ENCODE peak calls at places on chromosome 15, in four cellular contexts. D, C, M and U are unnamed samples.

GRCh38 chr15:27408428-27408827 is 437.4 kb downstream of the GABRG3 start:
- DNase-seq in D (no peak), C (no peak), M (no peak), U (no peak)

GRCh38 chr15:44009056-44009455 is 182.3 kb downstream of the WDR76 start:
- DNase-seq in D (no peak), C (no peak), M (peak; percentile 51), U (no peak)

GRCh38 chr15:59456114-59456513 is 18.1 kb downstream of the FAM81A start:
- DNase-seq in D (no peak), C (peak; percentile 89), M (no peak), U (peak; percentile 50)

GRCh38 chr15:75725021-75725718 is 12.5 kb upstream of the CSPG4 start:
- DNase-seq in D (peak; percentile 10), C (no peak), M (no peak), U (no peak)

GRCh38 chr15:92164327-92165000 is 229.2 kb upstream of the ST8SIA2 start:
- DNase-seq in D (no peak), C (no peak), M (no peak), U (no peak)

GRCh38 chr15:38243278-38243677 is 9.4 kb upstream of the SPRED1 start:
- DNase-seq in D (no peak), C (peak; percentile 50), M (no peak), U (no peak)

GRCh38 chr15:70164156-70164900 is 66.6 kb upstream of the TLE3 start:
- DNase-seq in D (no peak), C (no peak), M (no peak), U (no peak)

GRCh38 chr15:87863152-87863551 is 393.4 kb downstream of the NTRK3 start:
- DNase-seq in D (no peak), C (no peak), M (no peak), U (no peak)

GRCh38 chr15:74988007-74988800 is 7.2 kb upstream of the SCAMP5 start:
- DNase-seq in D (no peak), C (peak; percentile 65), M (peak; percentile 64), U (no peak)

GRCh38 chr15:69631978-69632377 is 179.4 kb downstream of the RPLP1 start:
- DNase-seq in D (no peak), C (no peak), M (no peak), U (no peak)

GRCh38 chr15:72057548-72058091 is 60.3 kb downstream of the MYO9A start:
- DNase-seq in D (no peak), C (no peak), M (no peak), U (no peak)

GRCh38 chr15:79455361-79455760 is 23.2 kb downstream of the MINAR1 start:
- DNase-seq in D (no peak), C (no peak), M (no peak), U (no peak)

GRCh38 chr15:75653347-75653913 is 5.7 kb downstream of the SNX33 start:
- DNase-seq in D (no peak), C (no peak), M (no peak), U (no peak)

GRCh38 chr15:93072011-93072410 is 17.0 kb downstream of the RGMA start:
- DNase-seq in D (no peak), C (no peak), M (no peak), U (no peak)

GRCh38 chr15:74044267-74045110 is 37.9 kb downstream of the GOLGA6A start:
- DNase-seq in D (peak; percentile 46), C (no peak), M (no peak), U (peak; percentile 80)

GRCh38 chr15:29090617-29091466 is 178.8 kb downstream of the NSMCE3 start:
- DNase-seq in D (no peak), C (no peak), M (peak; percentile 52), U (no peak)

GRCh38 chr15:25397110-25397509 is 41.7 kb downstream of the UBE3A start:
- DNase-seq in D (no peak), C (no peak), M (no peak), U (no peak)

GRCh38 chr15:23497710-23498111 is 50.7 kb upstream of the GOLGA6L2 start:
- DNase-seq in D (no peak), C (no peak), M (no peak), U (no peak)

GRCh38 chr15:27767918-27768640 is 331.0 kb downstream of the OCA2 start:
- DNase-seq in D (no peak), C (no peak), M (no peak), U (no peak)

GRCh38 chr15:88982946-88983342 is 69.8 kb upstream of the MFGE8 start:
- DNase-seq in D (no peak), C (no peak), M (no peak), U (no peak)

GRCh38 chr15:70597056-70597603 is 166.2 kb downstream of the UACA start:
- DNase-seq in D (no peak), C (no peak), M (no peak), U (no peak)

GRCh38 chr15:59002418-59002859 is 15.0 kb downstream of the RNF111 start:
- DNase-seq in D (no peak), C (no peak), M (no peak), U (no peak)

GRCh38 chr15:75082689-75083088 is 59.3 kb downstream of the PPCDC start:
- DNase-seq in D (no peak), C (no peak), M (no peak), U (no peak)

GRCh38 chr15:36080759-36081158 is 498.7 kb upstream of the CDIN1 start:
- DNase-seq in D (no peak), C (no peak), M (no peak), U (no peak)

GRCh38 chr15:79057050-79057449 is 33.5 kb downstream of the RASGRF1 start:
- DNase-seq in D (no peak), C (no peak), M (no peak), U (no peak)

GRCh38 chr15:46137443-46137842 is 502.6 kb downstream of the SQOR start:
- DNase-seq in D (no peak), C (no peak), M (no peak), U (no peak)

GRCh38 chr15:82737975-82738374 is 28.3 kb upstream of the AP3B2 start:
- DNase-seq in D (no peak), C (no peak), M (no peak), U (no peak)

GRCh38 chr15:94064676-94065313 is 166.6 kb upstream of the MCTP2 start:
- DNase-seq in D (no peak), C (no peak), M (no peak), U (no peak)

GRCh38 chr15:39110336-39110735 is 470.5 kb upstream of the THBS1 start:
- DNase-seq in D (no peak), C (no peak), M (no peak), U (no peak)

GRCh38 chr15:62110000-62110851 is 43.4 kb downstream of the C2CD4A start:
- DNase-seq in D (no peak), C (peak; percentile 31), M (peak; percentile 42), U (no peak)

GRCh38 chr15:38854506-38854905 is 289.9 kb upstream of the RASGRP1 start:
- DNase-seq in D (no peak), C (no peak), M (no peak), U (no peak)

GRCh38 chr15:63122002-63122893 is 587 bp downstream of the LACTB start:
- DNase-seq in D (peak; percentile 85), C (peak; percentile 96), M (peak; percentile 94), U (peak; percentile 98)

GRCh38 chr15:84750583-84751092 is 2.2 kb downstream of the ZNF592 start:
- DNase-seq in D (no peak), C (no peak), M (no peak), U (no peak)
- H3K27ac ChIP-seq in D (peak overlapping the region; percentile 5), C (peak overlapping the region; percentile 100), M (peak overlapping the region; percentile 46), U (peak overlapping the region; percentile 100)

DNA sequence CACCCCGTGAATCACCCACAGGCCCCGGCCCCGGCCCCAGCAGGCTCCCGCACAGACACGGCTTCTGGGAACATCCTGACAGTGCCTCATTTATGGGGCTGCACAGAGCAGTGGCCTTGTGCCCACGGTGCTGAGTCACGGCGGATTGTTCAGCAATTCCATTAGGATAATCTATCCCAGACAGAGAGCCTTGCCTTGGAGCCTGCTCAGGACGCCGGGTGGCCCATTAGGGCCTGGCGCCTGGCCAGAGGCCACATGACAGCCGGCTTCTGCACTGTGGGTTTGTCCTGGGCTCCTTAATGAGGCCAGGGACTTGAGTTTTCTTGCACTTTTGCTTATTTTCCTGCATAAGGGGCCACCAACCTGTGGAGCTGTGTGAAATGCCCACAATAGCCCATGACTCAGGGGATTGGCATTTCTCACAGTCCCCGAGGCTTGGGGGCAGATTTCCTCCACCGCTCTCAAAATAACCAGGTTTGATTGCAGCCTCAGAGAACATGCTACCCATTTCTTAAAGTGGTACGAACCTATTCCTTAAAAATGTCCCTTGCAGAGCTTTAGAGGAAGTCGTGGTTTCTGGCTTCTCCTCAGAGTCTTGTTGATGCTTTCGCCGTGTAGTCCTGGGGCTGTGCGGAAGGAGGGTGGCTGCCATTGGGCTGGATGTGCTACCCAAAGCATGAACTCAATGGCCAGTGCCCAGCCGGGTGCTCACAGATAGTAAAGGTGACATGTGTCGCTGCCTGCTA is 19.0 kb downstream of the SYNM start:
- DNase-seq in D (peak; percentile 78), C (peak; percentile 77), M (peak; percentile 94), U (peak; percentile 69)
- TF ChIP-seq EP300 in D (peak; percentile 70), C (peak; percentile 60), M (peak; percentile 37), U (no peak)

DNA sequence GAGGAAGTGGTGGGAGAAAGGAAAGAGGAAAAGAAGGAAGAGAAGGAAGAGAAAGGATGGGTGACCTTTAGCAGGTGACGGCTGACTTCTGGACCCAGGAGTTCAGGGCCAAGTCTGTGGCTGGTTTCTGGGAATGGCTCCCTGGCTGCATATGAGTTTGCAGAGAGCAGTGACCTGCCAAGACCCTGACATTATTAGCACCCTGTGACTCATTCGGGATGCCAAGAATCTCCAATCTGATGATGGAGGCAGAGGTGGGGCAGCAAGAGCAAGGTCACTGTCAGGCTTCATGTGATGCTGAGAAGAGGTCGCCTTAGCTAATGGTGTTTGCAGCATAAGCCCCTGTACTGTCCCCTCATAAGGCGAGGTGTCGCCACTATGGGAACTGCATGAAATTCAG is 42.6 kb downstream of the MYZAP start:
- DNase-seq in D (no peak), C (no peak), M (no peak), U (no peak)
- H3K27ac ChIP-seq in D (no peak overlapping the region), C (no peak overlapping the region), M (no peak overlapping the region), U (no peak overlapping the region)

GRCh38 chr15:40344631-40345120 is 3.9 kb upstream of the CCDC9B start:
- DNase-seq in D (no peak), C (peak; percentile 85), M (peak; percentile 61), U (peak; percentile 64)
- TF ChIP-seq EP300 in D (no peak), C (no peak), M (no peak), U (no peak)

GRCh38 chr15:67781907-67782559 is 43.3 kb upstream of the SKOR1 start:
- DNase-seq in D (no peak), C (no peak), M (no peak), U (no peak)
- H3K27ac ChIP-seq in D (no peak overlapping the region), C (no peak overlapping the region), M (no peak overlapping the region), U (no peak overlapping the region)

GRCh38 chr15:48001393-48002059 is 119.3 kb upstream of the SLC24A5 start:
- DNase-seq in D (no peak), C (no peak), M (no peak), U (no peak)

GRCh38 chr15:48005921-48006541 is 114.8 kb upstream of the SLC24A5 start:
- DNase-seq in D (peak; percentile 68), C (no peak), M (no peak), U (peak; percentile 87)

GRCh38 chr15:48003447-48003846 is 117.3 kb upstream of the SLC24A5 start:
- DNase-seq in D (no peak), C (no peak), M (no peak), U (no peak)

GRCh38 chr15:48002772-48003171 is 118.0 kb upstream of the SLC24A5 start:
- DNase-seq in D (no peak), C (no peak), M (no peak), U (no peak)

DNA sequence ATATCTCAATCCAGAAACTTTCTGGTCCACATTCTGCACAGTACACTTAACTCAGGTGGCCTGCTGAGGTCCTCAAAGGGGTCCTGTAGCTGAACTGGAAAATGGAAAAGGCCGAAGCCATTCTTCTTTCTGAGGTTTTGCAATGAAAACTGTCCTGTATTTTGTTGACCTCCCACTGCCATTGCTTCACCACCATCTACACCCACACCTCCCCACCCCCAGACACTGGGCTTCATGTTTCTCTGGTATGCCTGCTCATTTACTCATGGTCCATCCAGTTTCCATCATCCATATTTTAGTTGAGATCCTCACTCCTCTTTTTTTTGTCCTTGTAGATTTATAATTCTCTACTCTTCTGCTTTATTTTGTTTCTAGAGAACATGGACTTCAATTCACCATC is 115.7 kb upstream of the SLC24A5 start:
- DNase-seq in D (no peak), C (no peak), M (no peak), U (no peak)
- TF ChIP-seq EP300 in D (no peak), C (no peak), M (no peak), U (no peak)